ENCODE peak calls at places on chromosomes 11 and 22, in ten cellular contexts. C, Z, E, K, I, J, P, B, U and L are unnamed samples.

GRCh38 chr11:79249341-79249993 is 191.4 kb downstream of the TENM4 start:
- DNase-seq in C (no peak), Z (no peak), E (no peak), K (no peak), I (no peak), J (peak; percentile 64), P (no peak), B (no peak), U (no peak), L (no peak)

GRCh38 chr22:19463491-19464469 is 15.2 kb downstream of the UFD1 start:
- DNase-seq in C (no peak), Z (no peak), E (no peak), K (no peak), I (peak; percentile 24), J (peak; percentile 90), P (no peak), B (no peak), U (peak; percentile 56), L (no peak)

GRCh38 chr11:70597006-70597555 is 198.8 kb downstream of the CTTN start:
- DNase-seq in C (no peak), Z (no peak), E (no peak), K (peak; percentile 7), I (no peak), J (no peak), P (peak; percentile 60), B (no peak), U (no peak), L (no peak)

GRCh38 chr11:115267228-115267627 is 237.0 kb downstream of the CADM1 start:
- DNase-seq in C (no peak), Z (no peak), E (no peak), K (no peak), I (no peak), J (no peak), P (no peak), B (no peak), U (no peak), L (no peak)

GRCh38 chr11:120556841-120557240 is 45.3 kb downstream of the GRIK4 start:
- DNase-seq in C (no peak), Z (peak; percentile 17), E (no peak), K (no peak), I (no peak), J (no peak), P (peak; percentile 74), B (no peak), U (no peak), L (no peak)

GRCh38 chr11:79117488-79117887 is 323.3 kb downstream of the TENM4 start:
- DNase-seq in C (no peak), Z (no peak), E (no peak), K (no peak), I (no peak), J (no peak), P (no peak), B (no peak), U (no peak), L (no peak)

GRCh38 chr11:94400075-94400838 is 962 bp downstream of the GPR83 start:
- DNase-seq in C (no peak), Z (no peak), E (no peak), K (no peak), I (no peak), J (no peak), P (no peak), B (no peak), U (no peak), L (no peak)

GRCh38 chr22:26527574-26528465 is 15.5 kb upstream of the TFIP11 start:
- DNase-seq in C (no peak), Z (no peak), E (no peak), K (no peak), I (no peak), J (no peak), P (peak; percentile 27), B (no peak), U (no peak), L (no peak)

GRCh38 chr22:34306361-34306760 is 386.1 kb upstream of the LARGE1 start:
- DNase-seq in C (no peak), Z (no peak), E (no peak), K (no peak), I (no peak), J (no peak), P (no peak), B (no peak), U (no peak), L (no peak)

GRCh38 chr11:69400769-69401590 is 80.5 kb upstream of the LINC01488 start:
- DNase-seq in C (no peak), Z (no peak), E (no peak), K (no peak), I (no peak), J (no peak), P (no peak), B (no peak), U (no peak), L (no peak)

GRCh38 chr11:69217276-69218105 is 61.8 kb downstream of the SMIM38 start:
- DNase-seq in C (no peak), Z (no peak), E (no peak), K (no peak), I (no peak), J (no peak), P (no peak), B (peak; percentile 16), U (no peak), L (no peak)

GRCh38 chr11:115860246-115860645 is 356.0 kb upstream of the CADM1 start:
- DNase-seq in C (no peak), Z (no peak), E (no peak), K (no peak), I (no peak), J (no peak), P (no peak), B (no peak), U (no peak), L (no peak)

GRCh38 chr11:107397357-107397756 is 60.3 kb downstream of the CWF19L2 start:
- DNase-seq in C (no peak), Z (no peak), E (no peak), K (no peak), I (no peak), J (no peak), P (no peak), B (peak; percentile 71), U (no peak), L (no peak)
- H3K27ac ChIP-seq in C (no peak overlapping the region), Z (no peak overlapping the region), E (no peak overlapping the region), K (no peak overlapping the region), I (no peak overlapping the region), J (no peak overlapping the region), P (no peak overlapping the region), B (no peak overlapping the region), U (no peak overlapping the region), L (no peak overlapping the region)

GRCh38 chr11:35458846-35459245 is 39.5 kb upstream of the SLC1A2 start:
- DNase-seq in C (no peak), Z (no peak), E (no peak), K (no peak), I (no peak), J (peak; percentile 42), P (no peak), B (no peak), U (no peak), L (no peak)
- H3K27ac ChIP-seq in C (no peak overlapping the region), Z (no peak overlapping the region), E (no peak overlapping the region), K (no peak overlapping the region), I (no peak overlapping the region), J (no peak overlapping the region), P (no peak overlapping the region), B (no peak overlapping the region), U (no peak overlapping the region), L (no peak overlapping the region)

DNA sequence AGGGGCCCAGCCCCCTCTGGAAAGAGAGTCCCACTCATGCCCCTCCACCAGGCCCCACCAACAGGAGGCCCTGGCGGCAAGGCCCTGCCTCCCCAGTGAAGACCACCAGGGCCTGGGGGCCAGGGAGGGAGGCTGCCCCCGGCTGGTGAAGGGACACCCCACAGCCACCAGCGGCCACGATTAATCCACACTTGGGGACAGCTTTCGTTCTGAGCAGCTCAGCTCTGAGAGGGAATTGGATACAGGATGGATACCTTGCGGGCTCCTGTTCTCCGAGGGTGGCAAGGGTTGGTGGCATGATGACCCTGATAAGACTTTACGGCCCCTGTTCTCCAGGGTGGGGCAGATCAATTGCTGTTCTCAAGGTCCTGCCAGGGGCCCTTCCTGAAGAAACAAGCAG is 6.9 kb upstream of the NLRP6 start:
- DNase-seq in C (no peak), Z (no peak), E (no peak), K (no peak), I (no peak), J (no peak), P (no peak), B (peak; percentile 12), U (no peak), L (no peak)
- H3K27ac ChIP-seq in C (no peak overlapping the region), Z (peak overlapping the region; percentile 85), E (no peak overlapping the region), K (no peak overlapping the region), I (no peak overlapping the region), J (no peak overlapping the region), P (no peak overlapping the region), B (no peak overlapping the region), U (no peak overlapping the region), L (no peak overlapping the region)

GRCh38 chr11:26709057-26709456 is 12.8 kb downstream of the SLC5A12 start:
- DNase-seq in C (no peak), Z (no peak), E (no peak), K (no peak), I (no peak), J (no peak), P (no peak), B (no peak), U (no peak), L (no peak)

GRCh38 chr11:26700536-26701235 is 21.2 kb downstream of the SLC5A12 start:
- DNase-seq in C (no peak), Z (no peak), E (no peak), K (no peak), I (no peak), J (no peak), P (no peak), B (no peak), U (no peak), L (peak; percentile 16)

GRCh38 chr11:26703792-26704191 is 18.1 kb downstream of the SLC5A12 start:
- DNase-seq in C (no peak), Z (no peak), E (no peak), K (no peak), I (no peak), J (no peak), P (no peak), B (no peak), U (no peak), L (no peak)

GRCh38 chr11:26704249-26704648 is 17.6 kb downstream of the SLC5A12 start:
- DNase-seq in C (no peak), Z (no peak), E (no peak), K (no peak), I (no peak), J (peak; percentile 7), P (no peak), B (no peak), U (no peak), L (peak; percentile 36)
- H3K27ac ChIP-seq in C (no peak overlapping the region), Z (no peak overlapping the region), E (no peak overlapping the region), K (no peak overlapping the region), I (no peak overlapping the region), J (no peak overlapping the region), P (no peak overlapping the region), B (no peak overlapping the region), U (no peak overlapping the region), L (no peak overlapping the region)